ENCODE peak calls at places on chromosomes 6 and 20, in seven cellular contexts. L is keratinocyte, Z is heart right ventricle, M is lower lobe of right lung, A is Panc1, E is cardiac muscle cell, O is transverse colon. Y is an unnamed sample.

GRCh38 chr6:20424679-20425078 is 23.0 kb downstream of the E2F3 start:
- DNase-seq in A (no peak), E (peak; percentile 75), Z (no peak), O (no peak), M (peak; percentile 56), L (no peak), Y (no peak)

GRCh38 chr6:39050453-39051112 is 2.0 kb downstream of the GLP1R start:
- DNase-seq in A (no peak), L (no peak), E (no peak), Z (no peak), O (no peak), M (no peak), Y (no peak)

GRCh38 chr6:32637219-32637880 is at the start of gene HLA-DQA1:
- DNase-seq in E (peak; percentile 2), M (no peak), Z (no peak), A (no peak), O (no peak), L (no peak), Y (no peak)

GRCh38 chr6:21955196-21955595 is 341.6 kb downstream of the PRL start:
- DNase-seq in E (no peak), O (no peak), Z (no peak), L (no peak), A (no peak), M (no peak), Y (no peak)

GRCh38 chr6:110652520-110652919 is 162.7 kb downstream of the CDK19 start:
- DNase-seq in Z (no peak), L (no peak), M (no peak), A (no peak), O (no peak), E (peak; percentile 25), Y (no peak)

GRCh38 chr6:157034433-157035230 is 257.5 kb downstream of the ARID1B start:
- DNase-seq in M (no peak), Z (no peak), O (no peak), L (no peak), A (no peak), E (peak; percentile 76), Y (no peak)

GRCh38 chr6:43948527-43949450 is 178.5 kb downstream of the MRPL14 start:
- DNase-seq in Z (no peak), A (no peak), O (no peak), L (no peak), E (peak; percentile 84), M (no peak), Y (no peak)

GRCh38 chr6:94323853-94324252 is 904.5 kb upstream of the EPHA7 start:
- DNase-seq in A (no peak), E (no peak), L (no peak), Z (no peak), O (no peak), M (no peak), Y (no peak)

GRCh38 chr20:58012731-58013510 is 215.5 kb downstream of the ANKRD60 start:
- DNase-seq in A (no peak), L (no peak), Z (no peak), M (peak; percentile 16), E (no peak), O (no peak), Y (no peak)

GRCh38 chr20:38831995-38832620 is 26.6 kb downstream of the PPP1R16B start:
- DNase-seq in A (no peak), M (no peak), O (no peak), Z (no peak), L (no peak), E (no peak), Y (no peak)

GRCh38 chr6:47169785-47170685 is 127.9 kb upstream of the ADGRF1 start:
- DNase-seq in A (no peak), E (peak; percentile 81), Z (no peak), M (no peak), L (peak; percentile 85), O (no peak), Y (no peak)

GRCh38 chr6:158018370-158018771 is 36.7 kb downstream of the SYNJ2 start:
- DNase-seq in O (no peak), Z (no peak), M (no peak), E (peak; percentile 76), L (no peak), A (no peak), Y (no peak)

GRCh38 chr6:14466278-14466677 is 348.7 kb downstream of the CD83 start:
- DNase-seq in A (no peak), O (no peak), L (no peak), M (no peak), Z (no peak), E (peak; percentile 37), Y (no peak)

GRCh38 chr6:32087574-32088486 is 21.3 kb downstream of the TNXB start:
- DNase-seq in A (peak; percentile 10), L (peak; percentile 38), O (peak; percentile 89), M (peak; percentile 88), Z (peak; percentile 88), E (peak; percentile 93), Y (peak; percentile 91)

GRCh38 chr20:25033250-25033940 is 24.5 kb downstream of the ACSS1 start:
- DNase-seq in A (no peak), O (no peak), L (no peak), E (no peak), M (peak; percentile 13), Z (no peak), Y (no peak)

GRCh38 chr20:22574545-22575086 is 9.8 kb downstream of the FOXA2 start:
- DNase-seq in O (no peak), L (no peak), M (no peak), Z (no peak), A (no peak), E (no peak), Y (no peak)

GRCh38 chr20:22575087-22575721 is 9.2 kb downstream of the FOXA2 start:
- DNase-seq in L (no peak), A (no peak), Z (no peak), E (no peak), O (peak; percentile 16), M (no peak), Y (no peak)

GRCh38 chr20:22576733-22577514 is 7.4 kb downstream of the FOXA2 start:
- DNase-seq in L (no peak), O (no peak), E (no peak), M (no peak), A (no peak), Z (no peak), Y (no peak)

GRCh38 chr20:22576273-22576672 is 8.1 kb downstream of the FOXA2 start:
- DNase-seq in L (no peak), M (no peak), Z (no peak), E (no peak), A (no peak), O (no peak), Y (no peak)

DNA sequence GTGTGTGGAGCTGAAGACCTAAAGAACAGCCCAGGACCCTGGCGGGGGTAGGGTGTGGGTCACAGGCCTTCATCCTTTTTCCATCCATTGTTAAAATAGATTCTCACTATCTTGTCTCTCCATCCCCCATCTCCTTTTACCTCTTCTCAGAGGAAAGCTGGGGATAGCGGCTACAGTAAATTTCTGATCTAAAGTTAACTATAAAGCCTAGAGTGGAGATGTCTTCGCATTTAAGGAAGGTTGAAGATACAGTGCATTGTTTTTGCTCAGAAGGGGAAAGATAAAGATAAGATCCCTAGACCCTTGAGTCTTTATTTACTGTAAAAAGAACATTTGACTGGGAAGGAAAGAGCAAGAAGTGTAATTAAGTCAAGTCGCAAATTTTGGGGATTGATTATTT is 8.6 kb downstream of the FOXA2 start:
- DNase-seq in M (no peak), Z (no peak), L (no peak), E (no peak), O (no peak), A (no peak), Y (no peak)
- H3K27ac ChIP-seq in M (peak overlapping the region; percentile 89), Z (no peak overlapping the region), L (no peak overlapping the region), E (no peak overlapping the region), O (no peak overlapping the region), A (peak overlapping the region; percentile 94), Y (peak overlapping the region; percentile 83)

DNA sequence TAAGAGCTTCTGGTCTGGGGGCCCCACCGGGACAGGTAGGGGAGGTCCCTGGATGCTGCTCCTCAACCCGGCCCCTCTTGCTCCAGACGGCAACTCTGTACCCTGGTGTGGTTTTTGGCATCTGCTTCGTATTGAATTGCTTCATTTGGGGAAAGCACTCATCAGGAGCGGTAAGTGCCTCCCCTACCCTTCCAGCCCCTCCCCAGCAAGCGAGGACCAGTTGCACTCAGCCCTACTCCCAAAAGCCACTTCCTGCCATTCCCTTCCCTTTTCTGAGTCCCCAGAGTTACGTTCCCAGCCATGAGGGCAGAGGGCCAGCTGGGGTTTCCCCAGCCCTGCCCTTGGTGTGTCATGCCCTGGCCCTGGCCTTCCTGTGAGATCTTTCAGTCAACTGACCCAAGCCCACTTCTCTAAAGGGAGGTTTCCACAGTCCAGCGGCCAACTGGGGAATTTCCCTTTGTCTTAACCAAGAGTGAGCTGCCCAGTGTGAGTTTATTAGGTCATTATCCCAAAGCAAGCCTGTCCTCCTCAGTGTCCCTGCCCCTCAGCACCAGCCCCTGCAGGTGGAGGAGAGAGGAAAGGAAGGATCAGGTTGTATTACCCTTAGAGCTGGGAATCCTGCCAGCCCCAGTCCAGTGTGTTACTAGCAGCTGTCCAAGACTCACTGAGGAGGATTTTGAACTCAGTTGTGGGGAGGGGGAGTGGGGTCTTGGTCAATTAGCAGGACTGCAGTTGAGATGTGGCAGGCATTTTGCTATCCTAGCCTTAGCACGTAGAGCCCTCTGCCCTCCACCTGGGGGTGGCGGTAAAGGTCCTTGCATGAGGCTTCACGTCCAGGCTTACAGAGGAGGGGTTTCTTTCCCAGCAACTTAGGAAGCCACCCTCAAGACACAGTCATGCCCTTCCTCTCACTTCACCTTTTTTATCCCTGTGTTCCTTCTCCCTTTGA is 45.8 kb downstream of the TM9SF4 start:
- DNase-seq in E (peak; percentile 96), O (peak; percentile 67), Z (peak; percentile 79), L (no peak), M (peak; percentile 91), A (peak; percentile 70), Y (peak; percentile 94)
- TF ChIP-seq CTCF in E (peak; percentile 39), O (peak; percentile 11), Z (peak; percentile 60), L (peak; percentile 22), M (peak; percentile 37), A (no peak), Y (peak; percentile 33)

DNA sequence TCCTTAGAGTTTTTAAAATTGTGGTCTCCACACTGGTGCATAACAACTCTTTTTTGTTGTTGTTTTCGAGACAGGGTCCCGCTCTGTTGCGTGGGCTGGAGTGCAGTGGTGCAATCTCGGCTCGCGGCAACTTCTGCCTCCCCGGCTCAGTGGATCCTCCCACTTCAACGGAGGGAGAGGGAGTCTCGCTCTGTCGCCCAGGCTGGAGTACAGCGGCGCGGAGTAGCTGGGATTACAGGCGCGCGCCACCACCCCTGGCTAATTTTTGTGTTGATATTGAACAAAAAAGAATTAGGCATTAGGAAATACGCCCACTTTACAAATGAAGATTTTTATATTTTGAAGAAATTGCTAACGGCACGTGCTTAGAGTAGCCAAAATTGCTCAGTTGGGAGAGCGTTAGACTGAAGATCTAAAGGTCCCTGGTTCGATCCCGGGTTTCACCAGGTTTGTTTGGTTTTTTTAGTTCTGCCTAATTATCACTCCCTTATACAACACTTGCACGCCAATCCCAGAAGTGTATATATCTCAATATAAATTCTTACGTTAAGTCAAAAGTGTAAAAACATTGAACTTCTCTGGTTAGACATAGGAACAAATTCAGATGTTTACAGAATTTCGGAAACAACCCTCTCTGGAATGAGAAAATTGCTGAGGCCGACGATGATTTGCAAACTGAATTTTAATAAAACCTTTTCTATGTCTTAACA is 159.6 kb downstream of the TRIM27 start:
- DNase-seq in L (no peak), O (no peak), Z (no peak), M (no peak), E (no peak), A (peak; percentile 33), Y (no peak)
- H3K4me3 ChIP-seq in L (no peak overlapping the region), O (no peak overlapping the region), Z (no peak overlapping the region), M (no peak overlapping the region), E (no peak overlapping the region), A (peak overlapping the region; percentile 83), Y (no peak overlapping the region)

DNA sequence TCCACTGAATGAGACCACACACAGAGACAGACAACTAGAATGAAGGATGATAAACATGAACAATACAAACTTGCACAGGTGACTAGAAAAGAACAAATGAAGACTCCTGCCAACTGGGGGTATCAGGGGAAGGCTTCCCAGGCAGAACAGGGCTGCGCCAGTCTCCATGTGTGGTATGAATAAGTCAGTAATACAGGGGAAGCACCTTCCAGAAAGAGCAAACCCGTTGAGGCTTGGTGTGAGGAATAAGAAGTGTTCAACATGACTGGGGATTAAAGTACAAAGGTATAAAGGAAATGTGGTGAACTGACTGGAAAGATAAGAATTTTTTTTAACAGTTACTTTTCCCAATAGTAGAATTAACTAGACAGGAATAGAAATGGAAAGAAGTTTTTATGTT is 3.7 kb upstream of the SLC17A2 start:
- DNase-seq in M (no peak), L (no peak), E (no peak), O (no peak), A (no peak), Z (no peak), Y (no peak)
- H3K27ac ChIP-seq in M (no peak overlapping the region), L (no peak overlapping the region), E (no peak overlapping the region), O (no peak overlapping the region), A (no peak overlapping the region), Z (no peak overlapping the region), Y (no peak overlapping the region)

Y was measured in upper lobe of right lung.